ENCODE peak calls at places on chromosomes 1 and 21, in nine cellular contexts. P, V, K, I, H, G, F, N and M are unnamed samples.

GRCh38 chr1:92944901-92945747 is 16.1 kb downstream of the DIPK1A start:
- DNase-seq in V (no peak), N (no peak), I (no peak), K (no peak), P (no peak), G (no peak), F (no peak), H (no peak), M (no peak)

GRCh38 chr1:234875953-234876814 is 252.5 kb downstream of the TOMM20 start:
- DNase-seq in N (no peak), I (peak; percentile 72), F (no peak), P (no peak), K (no peak), H (no peak), V (no peak), G (no peak), M (no peak)

GRCh38 chr1:67308136-67308535 is 463 bp downstream of the IL12RB2 start:
- DNase-seq in N (peak; percentile 18), I (peak; percentile 43), H (no peak), P (no peak), F (no peak), V (no peak), G (no peak), K (no peak), M (no peak)

GRCh38 chr1:107139833-107140702 is 771 bp upstream of the NTNG1 start:
- DNase-seq in K (no peak), I (peak; percentile 30), F (no peak), P (no peak), V (no peak), N (no peak), H (no peak), G (peak; percentile 71), M (no peak)

GRCh38 chr1:9455487-9456237 is 83.6 kb upstream of the SLC25A33 start:
- DNase-seq in F (no peak), V (no peak), P (no peak), G (peak; percentile 41), I (peak; percentile 84), K (no peak), N (peak; percentile 41), H (peak; percentile 76), M (no peak)

GRCh38 chr1:57489342-57490036 is 65.6 kb upstream of the DAB1 start:
- DNase-seq in I (no peak), V (no peak), P (peak; percentile 93), F (no peak), N (no peak), H (no peak), G (peak; percentile 28), K (peak; percentile 62), M (no peak)

GRCh38 chr1:207021139-207021861 is 11.3 kb downstream of the C1orf116 start:
- DNase-seq in P (no peak), G (no peak), K (no peak), H (no peak), F (no peak), V (no peak), I (no peak), N (no peak), M (no peak)

GRCh38 chr1:246005067-246005466 is 502.0 kb downstream of the SMYD3 start:
- DNase-seq in F (no peak), I (no peak), N (no peak), G (peak; percentile 19), K (peak; percentile 96), P (no peak), V (no peak), H (no peak), M (no peak)

GRCh38 chr1:191453487-191453886 is 704.8 kb upstream of the RGS18 start:
- DNase-seq in I (no peak), G (no peak), P (no peak), V (no peak), N (no peak), K (no peak), F (no peak), H (no peak), M (no peak)

GRCh38 chr21:27722095-27722494 is 755.2 kb upstream of the ADAMTS5 start:
- DNase-seq in V (no peak), P (no peak), N (no peak), I (no peak), H (no peak), F (no peak), K (no peak), G (no peak), M (no peak)

GRCh38 chr1:48674641-48675040 is 102.0 kb downstream of the BEND5 start:
- DNase-seq in K (peak; percentile 5), I (no peak), G (no peak), V (no peak), N (no peak), H (no peak), F (no peak), P (no peak), M (no peak)

GRCh38 chr1:177873238-177873637 is 96.6 kb downstream of the SEC16B start:
- DNase-seq in F (no peak), P (no peak), K (peak; percentile 80), G (no peak), V (no peak), I (no peak), H (no peak), N (no peak), M (no peak)

GRCh38 chr1:39021431-39021830 is 4.7 kb upstream of the NDUFS5 start:
- DNase-seq in P (no peak), N (no peak), I (no peak), F (no peak), K (no peak), V (no peak), H (no peak), G (peak; percentile 8), M (no peak)

GRCh38 chr1:234844479-234845031 is 234.6 kb upstream of the IRF2BP2 start:
- DNase-seq in P (no peak), I (peak; percentile 44), N (no peak), V (no peak), H (no peak), F (no peak), K (no peak), G (no peak), M (no peak)

GRCh38 chr1:6260961-6261614 is at the start of gene GPR153:
- DNase-seq in K (no peak), G (peak; percentile 52), V (no peak), H (peak; percentile 30), F (no peak), I (peak; percentile 67), N (peak; percentile 44), P (no peak), M (no peak)